ENCODE peak calls at places on chromosomes 11 and 22, in eight cellular contexts. One of them, this sample, is unnamed.

GRCh38 chr11:71996946-71997345 is 1.8 kb upstream of the IL18BP start:
- DNase-seq in EH: no peak
- DNase-seq in NAMALWA: no peak
- DNase-seq in activated CD4-positive, alpha-beta T cell treated with anti-CD3 and anti-CD28 coated beads, Interleukin-2, amount 50 U/mL, for 1 hour: no peak
- DNase-seq in A172: no peak
- DNase-seq in NT2/D1: no peak
- DNase-seq in activated CD4-positive, CD25-positive, alpha-beta regulatory T cell treated with anti-CD3 and anti-CD28 coated beads, Interleukin-2, amount 50 U/mL, for 16 hours: no peak
- DNase-seq in mesenchymal stem cell: peak
- DNase-seq in this sample: no peak

GRCh38 chr22:42427211-42427610 is 5.0 kb downstream of the NFAM1 start:
- DNase-seq in activated CD4-positive, CD25-positive, alpha-beta regulatory T cell treated with anti-CD3 and anti-CD28 coated beads, Interleukin-2, amount 50 U/mL, for 16 hours: no peak
- DNase-seq in A172: no peak
- DNase-seq in NT2/D1: no peak
- DNase-seq in mesenchymal stem cell: no peak
- DNase-seq in activated CD4-positive, alpha-beta T cell treated with anti-CD3 and anti-CD28 coated beads, Interleukin-2, amount 50 U/mL, for 1 hour: no peak
- DNase-seq in EH: no peak
- DNase-seq in NAMALWA: no peak
- DNase-seq in this sample: no peak

GRCh38 chr22:20026996-20027601 is 6.2 kb downstream of the TANGO2 start:
- DNase-seq in activated CD4-positive, alpha-beta T cell treated with anti-CD3 and anti-CD28 coated beads, Interleukin-2, amount 50 U/mL, for 1 hour: no peak
- DNase-seq in NAMALWA: no peak
- DNase-seq in NT2/D1: no peak
- DNase-seq in mesenchymal stem cell: no peak
- DNase-seq in activated CD4-positive, CD25-positive, alpha-beta regulatory T cell treated with anti-CD3 and anti-CD28 coated beads, Interleukin-2, amount 50 U/mL, for 16 hours: no peak
- DNase-seq in EH: no peak
- DNase-seq in A172: no peak
- DNase-seq in this sample: no peak

GRCh38 chr22:46577361-46578249 is 40.2 kb upstream of the CELSR1 start:
- DNase-seq in activated CD4-positive, CD25-positive, alpha-beta regulatory T cell treated with anti-CD3 and anti-CD28 coated beads, Interleukin-2, amount 50 U/mL, for 16 hours: no peak
- DNase-seq in NAMALWA: no peak
- DNase-seq in activated CD4-positive, alpha-beta T cell treated with anti-CD3 and anti-CD28 coated beads, Interleukin-2, amount 50 U/mL, for 1 hour: no peak
- DNase-seq in EH: no peak
- DNase-seq in A172: no peak
- DNase-seq in NT2/D1: no peak
- DNase-seq in mesenchymal stem cell: no peak
- DNase-seq in this sample: peak

GRCh38 chr11:19389787-19390303 is 149.1 kb upstream of the E2F8 start:
- DNase-seq in activated CD4-positive, CD25-positive, alpha-beta regulatory T cell treated with anti-CD3 and anti-CD28 coated beads, Interleukin-2, amount 50 U/mL, for 16 hours: no peak
- DNase-seq in mesenchymal stem cell: peak
- DNase-seq in NAMALWA: no peak
- DNase-seq in NT2/D1: no peak
- DNase-seq in A172: no peak
- DNase-seq in activated CD4-positive, alpha-beta T cell treated with anti-CD3 and anti-CD28 coated beads, Interleukin-2, amount 50 U/mL, for 1 hour: no peak
- DNase-seq in EH: peak
- DNase-seq in this sample: no peak

GRCh38 chr22:28958611-28959010 is 75.2 kb downstream of the ZNRF3 start:
- DNase-seq in mesenchymal stem cell: peak
- DNase-seq in NAMALWA: no peak
- DNase-seq in NT2/D1: no peak
- DNase-seq in EH: peak
- DNase-seq in activated CD4-positive, CD25-positive, alpha-beta regulatory T cell treated with anti-CD3 and anti-CD28 coated beads, Interleukin-2, amount 50 U/mL, for 16 hours: no peak
- DNase-seq in activated CD4-positive, alpha-beta T cell treated with anti-CD3 and anti-CD28 coated beads, Interleukin-2, amount 50 U/mL, for 1 hour: no peak
- DNase-seq in A172: no peak
- DNase-seq in this sample: peak

GRCh38 chr11:128026596-128026995 is 560.8 kb downstream of the ETS1 start:
- DNase-seq in NAMALWA: no peak
- DNase-seq in A172: peak
- DNase-seq in activated CD4-positive, CD25-positive, alpha-beta regulatory T cell treated with anti-CD3 and anti-CD28 coated beads, Interleukin-2, amount 50 U/mL, for 16 hours: no peak
- DNase-seq in NT2/D1: no peak
- DNase-seq in mesenchymal stem cell: peak
- DNase-seq in EH: peak
- DNase-seq in activated CD4-positive, alpha-beta T cell treated with anti-CD3 and anti-CD28 coated beads, Interleukin-2, amount 50 U/mL, for 1 hour: no peak
- DNase-seq in this sample: peak

GRCh38 chr22:50656122-50657070 is 16.2 kb upstream of the SHANK3 start:
- DNase-seq in A172: peak
- DNase-seq in mesenchymal stem cell: peak
- DNase-seq in NAMALWA: no peak
- DNase-seq in EH: peak
- DNase-seq in activated CD4-positive, alpha-beta T cell treated with anti-CD3 and anti-CD28 coated beads, Interleukin-2, amount 50 U/mL, for 1 hour: no peak
- DNase-seq in NT2/D1: no peak
- DNase-seq in activated CD4-positive, CD25-positive, alpha-beta regulatory T cell treated with anti-CD3 and anti-CD28 coated beads, Interleukin-2, amount 50 U/mL, for 16 hours: no peak
- DNase-seq in this sample: peak

GRCh38 chr11:38503876-38504275 is 1905.8 kb upstream of the RAG2 start:
- DNase-seq in NT2/D1: no peak
- DNase-seq in NAMALWA: no peak
- DNase-seq in activated CD4-positive, CD25-positive, alpha-beta regulatory T cell treated with anti-CD3 and anti-CD28 coated beads, Interleukin-2, amount 50 U/mL, for 16 hours: no peak
- DNase-seq in A172: no peak
- DNase-seq in mesenchymal stem cell: no peak
- DNase-seq in activated CD4-positive, alpha-beta T cell treated with anti-CD3 and anti-CD28 coated beads, Interleukin-2, amount 50 U/mL, for 1 hour: no peak
- DNase-seq in EH: no peak
- DNase-seq in this sample: no peak

GRCh38 chr22:20188567-20188877 is 37.7 kb upstream of the CCDC188 start:
- DNase-seq in A172: no peak
- DNase-seq in activated CD4-positive, alpha-beta T cell treated with anti-CD3 and anti-CD28 coated beads, Interleukin-2, amount 50 U/mL, for 1 hour: no peak
- DNase-seq in NAMALWA: no peak
- DNase-seq in EH: no peak
- DNase-seq in mesenchymal stem cell: no peak
- DNase-seq in activated CD4-positive, CD25-positive, alpha-beta regulatory T cell treated with anti-CD3 and anti-CD28 coated beads, Interleukin-2, amount 50 U/mL, for 16 hours: no peak
- DNase-seq in NT2/D1: no peak
- DNase-seq in this sample: no peak

GRCh38 chr22:44026630-44027511 is 2.8 kb downstream of the PARVB start:
- DNase-seq in EH: peak
- DNase-seq in activated CD4-positive, CD25-positive, alpha-beta regulatory T cell treated with anti-CD3 and anti-CD28 coated beads, Interleukin-2, amount 50 U/mL, for 16 hours: peak
- DNase-seq in mesenchymal stem cell: no peak
- DNase-seq in activated CD4-positive, alpha-beta T cell treated with anti-CD3 and anti-CD28 coated beads, Interleukin-2, amount 50 U/mL, for 1 hour: peak
- DNase-seq in NAMALWA: peak
- DNase-seq in A172: no peak
- DNase-seq in NT2/D1: no peak
- DNase-seq in this sample: peak